ENCODE peak calls at places on chromosome 21, in four cellular contexts. R is GDM1, K is COR-L47, V is iPS-NIHi11. E is an unnamed sample.
A peak's percentile ranks its signal among the peaks of the same experiment; 100 is the strongest.

GRCh38 chr21:45994738-45995685 is 13.4 kb downstream of the COL6A1 start:
- DNase-seq in R (no peak), K (no peak), V (peak; percentile 26), E (no peak)

GRCh38 chr21:15222711-15223110 is 157.9 kb upstream of the NRIP1 start:
- DNase-seq in R (no peak), K (no peak), V (no peak), E (no peak)

GRCh38 chr21:45938811-45939520 is 42.6 kb upstream of the COL6A1 start:
- DNase-seq in R (no peak), K (no peak), V (peak; percentile 5), E (no peak)

GRCh38 chr21:44395260-44395659 is 41.8 kb downstream of the TRPM2 start:
- DNase-seq in R (no peak), K (no peak), V (no peak), E (no peak)

GRCh38 chr21:36705679-36706481 is 7.0 kb downstream of the SIM2 start:
- DNase-seq in R (no peak), K (no peak), V (no peak), E (no peak)

GRCh38 chr21:45839274-45839673 is 142.3 kb upstream of the COL6A1 start:
- DNase-seq in R (no peak), K (no peak), V (no peak), E (no peak)

GRCh38 chr21:16838330-16838729 is 674.5 kb upstream of the CXADR start:
- DNase-seq in R (no peak), K (no peak), V (no peak), E (no peak)

GRCh38 chr21:45306832-45307571 is 19.3 kb upstream of the POFUT2 start:
- DNase-seq in R (no peak), K (no peak), V (peak; percentile 49), E (no peak)

GRCh38 chr21:44969066-44969649 is 29.3 kb downstream of the SLX9 start:
- DNase-seq in R (no peak), K (no peak), V (no peak), E (no peak)

GRCh38 chr21:41508415-41509205 is 652 bp upstream of the TMPRSS2 start:
- DNase-seq in R (no peak), K (no peak), V (peak; percentile 35), E (no peak)

GRCh38 chr21:45209046-45209445 is 78.6 kb downstream of the POFUT2 start:
- DNase-seq in R (no peak), K (no peak), V (no peak), E (no peak)

GRCh38 chr21:28396421-28396820 is 596.3 kb downstream of the LTN1 start:
- DNase-seq in R (no peak), K (no peak), V (no peak), E (peak; percentile 22)

GRCh38 chr21:33231526-33231925 is 1.8 kb downstream of the IFNAR2 start:
- DNase-seq in R (no peak), K (no peak), V (no peak), E (no peak)

GRCh38 chr21:40200962-40201361 is 333.7 kb downstream of the PCP4 start:
- DNase-seq in R (no peak), K (no peak), V (no peak), E (no peak)

GRCh38 chr21:34192646-34193285 is 119.4 kb downstream of the MRPS6 start:
- DNase-seq in R (no peak), K (no peak), V (no peak), E (no peak)

GRCh38 chr21:14968821-14969220 is 96.0 kb downstream of the NRIP1 start:
- DNase-seq in R (no peak), K (no peak), V (no peak), E (no peak)

E was measured in DMS53.